ENCODE peak calls at places on chromosomes 12 and 14, in six cellular contexts. C, R, K, U, X and I are unnamed samples.

GRCh38 chr14:21711360-21711961 is 37.8 kb upstream of the OR4E1 start:
- DNase-seq in U (peak; percentile 44), C (no peak), R (peak; percentile 76), X (no peak), K (peak; percentile 57), I (peak; percentile 16)

GRCh38 chr14:105023791-105024480 is 3.1 kb upstream of the CDCA4 start:
- DNase-seq in X (no peak), R (peak; percentile 85), U (peak; percentile 77), C (no peak), K (peak; percentile 39), I (peak; percentile 74)

GRCh38 chr14:72443256-72443655 is 450.6 kb downstream of the DPF3 start:
- DNase-seq in K (no peak), C (no peak), X (no peak), U (no peak), R (peak; percentile 6), I (no peak)

GRCh38 chr12:11882301-11883019 is 188.3 kb upstream of the BCL2L14 start:
- DNase-seq in C (no peak), R (no peak), X (no peak), K (no peak), U (no peak), I (peak; percentile 83)

GRCh38 chr12:29207120-29207519 is 58.0 kb downstream of the FAR2 start:
- DNase-seq in X (no peak), C (no peak), U (no peak), K (peak; percentile 73), R (peak; percentile 81), I (no peak)

GRCh38 chr14:39488600-39488999 is 56.4 kb upstream of the FBXO33 start:
- DNase-seq in X (no peak), C (no peak), K (peak; percentile 9), U (no peak), R (no peak), I (no peak)

GRCh38 chr14:101813171-101813759 is 51.8 kb downstream of the PPP2R5C start:
- DNase-seq in R (no peak), K (no peak), U (no peak), X (peak; percentile 53), C (no peak), I (no peak)

GRCh38 chr12:123388948-123389559 is 5.1 kb downstream of the KMT5A start:
- DNase-seq in R (no peak), C (no peak), X (peak; percentile 37), U (no peak), K (no peak), I (no peak)

GRCh38 chr14:61368061-61368710 is 46.8 kb downstream of the PRKCH start:
- DNase-seq in U (peak; percentile 61), K (no peak), X (no peak), C (no peak), R (peak; percentile 53), I (no peak)

GRCh38 chr14:32980178-32980886 is 41.7 kb downstream of the NPAS3 start:
- DNase-seq in C (no peak), R (no peak), U (no peak), X (no peak), K (no peak), I (no peak)

GRCh38 chr12:62933871-62934798 is 815 bp downstream of the PPM1H start:
- DNase-seq in K (peak; percentile 23), C (no peak), R (no peak), U (no peak), X (peak; percentile 39), I (no peak)

GRCh38 chr12:22684526-22685118 is 59.7 kb downstream of the ETNK1 start:
- DNase-seq in C (no peak), R (peak; percentile 78), X (no peak), U (peak; percentile 56), K (peak; percentile 66), I (no peak)

GRCh38 chr14:75428230-75429104 is 645 bp downstream of the JDP2 start:
- DNase-seq in U (no peak), R (peak; percentile 22), K (peak; percentile 33), X (peak; percentile 57), C (no peak), I (no peak)

GRCh38 chr12:109618091-109618490 is 44.5 kb downstream of the MVK start:
- DNase-seq in U (no peak), R (no peak), C (no peak), X (no peak), K (no peak), I (no peak)

GRCh38 chr12:43893670-43894069 is 57.8 kb downstream of the TMEM117 start:
- DNase-seq in C (no peak), R (peak; percentile 41), X (peak; percentile 18), K (no peak), U (peak; percentile 82), I (no peak)

GRCh38 chr12:13880613-13881012 is 100.8 kb downstream of the GRIN2B start:
- DNase-seq in U (no peak), C (no peak), R (no peak), X (no peak), K (no peak), I (no peak)

GRCh38 chr12:15278816-15279658 is 43.3 kb upstream of the PTPRO start:
- DNase-seq in C (peak; percentile 82), R (peak; percentile 34), U (peak; percentile 95), K (peak; percentile 85), X (peak; percentile 85), I (no peak)

GRCh38 chr14:45679852-45680251 is 426.9 kb upstream of the MIS18BP1 start:
- DNase-seq in R (peak; percentile 87), X (no peak), C (no peak), K (peak; percentile 32), U (peak; percentile 90), I (peak; percentile 46)

GRCh38 chr12:5522358-5523335 is 90.7 kb downstream of the NTF3 start:
- DNase-seq in U (no peak), K (no peak), X (no peak), C (no peak), R (no peak), I (no peak)

GRCh38 chr14:64728106-64728505 is 23.9 kb downstream of the PLEKHG3 start:
- DNase-seq in C (no peak), U (no peak), R (no peak), X (no peak), K (no peak), I (no peak)

GRCh38 chr12:34595749-34596733 is 573.7 kb downstream of the ALG10 start:
- DNase-seq in X (no peak), C (peak; percentile 53), U (no peak), K (no peak), R (no peak), I (no peak)

GRCh38 chr12:123057505-123058265 is 77.2 kb downstream of the ARL6IP4 start:
- DNase-seq in C (no peak), U (no peak), X (no peak), K (no peak), R (no peak), I (no peak)

GRCh38 chr12:100987552-100988277 is 193.1 kb downstream of the ANO4 start:
- DNase-seq in K (peak; percentile 38), C (no peak), U (peak; percentile 39), X (peak; percentile 11), R (peak; percentile 42), I (peak; percentile 49)

GRCh38 chr14:22838631-22839041 is 2.3 kb downstream of the MMP14 start:
- DNase-seq in K (peak; percentile 73), X (no peak), R (peak; percentile 80), U (peak; percentile 44), C (peak; percentile 81), I (no peak)

GRCh38 chr14:21528381-21529348 is 2.5 kb upstream of the SALL2 start:
- DNase-seq in C (no peak), K (peak; percentile 71), X (no peak), U (no peak), R (peak; percentile 73), I (no peak)

GRCh38 chr12:43282106-43282505 is 269.9 kb downstream of the ADAMTS20 start:
- DNase-seq in X (no peak), U (peak; percentile 52), K (peak; percentile 74), C (no peak), R (peak; percentile 80), I (no peak)

GRCh38 chr14:77861201-77861600 is 61.3 kb downstream of the ADCK1 start:
- DNase-seq in C (no peak), K (no peak), U (no peak), X (no peak), R (no peak), I (no peak)
- TF ChIP-seq CTCF in C (no peak), K (no peak), U (no peak), X (no peak), R (no peak), I (no peak)

DNA sequence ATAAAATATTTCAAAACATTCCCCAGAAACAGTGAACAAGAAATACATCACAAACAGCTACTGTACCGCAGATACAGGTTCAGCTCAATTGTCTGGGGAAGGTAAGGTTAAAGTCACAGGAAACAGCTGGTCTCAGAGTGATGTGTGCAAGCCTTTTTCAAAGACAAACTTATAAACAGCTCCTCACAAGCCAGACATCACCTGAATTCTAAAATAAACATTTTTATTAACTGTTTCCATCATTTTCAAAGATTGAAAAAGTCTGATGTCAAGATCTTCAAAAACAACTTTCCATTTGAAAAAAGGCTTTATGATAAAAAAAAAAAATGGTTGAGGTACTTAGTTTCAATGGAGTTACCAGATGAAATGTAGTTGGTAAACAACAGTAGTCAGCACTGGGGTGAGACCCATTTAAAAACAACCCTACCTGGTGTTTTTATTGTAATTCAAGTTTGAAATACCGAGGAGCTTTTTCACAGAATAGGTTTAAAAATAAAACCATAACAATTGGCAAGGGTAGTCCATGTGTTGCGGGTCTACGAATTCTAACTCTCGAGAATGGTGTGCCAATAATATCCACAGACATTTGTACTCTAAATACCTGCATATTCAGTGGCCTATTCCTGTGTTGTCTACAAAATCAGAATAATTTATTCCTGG is 3.9 kb downstream of the BTG1 start:
- DNase-seq in C (no peak), U (no peak), K (no peak), R (no peak), X (no peak), I (no peak)
- H3K4me3 ChIP-seq in C (peak overlapping the region; percentile 83), U (peak overlapping the region; percentile 98), K (peak overlapping the region; percentile 98), R (peak overlapping the region; percentile 96), X (peak overlapping the region; percentile 86), I (peak overlapping the region; percentile 89)

GRCh38 chr12:26798669-26799068 is 34.3 kb downstream of the ITPR2 start:
- DNase-seq in C (no peak), R (no peak), X (no peak), U (no peak), K (no peak), I (no peak)

GRCh38 chr12:26799741-26800140 is 33.3 kb downstream of the ITPR2 start:
- DNase-seq in R (no peak), X (no peak), K (no peak), C (no peak), U (peak; percentile 29), I (no peak)

GRCh38 chr12:26798013-26798412 is 35.0 kb downstream of the ITPR2 start:
- DNase-seq in K (peak; percentile 45), R (peak; percentile 77), X (no peak), U (peak; percentile 20), C (no peak), I (no peak)

GRCh38 chr12:26800858-26801257 is 32.1 kb downstream of the ITPR2 start:
- DNase-seq in R (no peak), X (no peak), C (no peak), K (no peak), U (no peak), I (no peak)

DNA sequence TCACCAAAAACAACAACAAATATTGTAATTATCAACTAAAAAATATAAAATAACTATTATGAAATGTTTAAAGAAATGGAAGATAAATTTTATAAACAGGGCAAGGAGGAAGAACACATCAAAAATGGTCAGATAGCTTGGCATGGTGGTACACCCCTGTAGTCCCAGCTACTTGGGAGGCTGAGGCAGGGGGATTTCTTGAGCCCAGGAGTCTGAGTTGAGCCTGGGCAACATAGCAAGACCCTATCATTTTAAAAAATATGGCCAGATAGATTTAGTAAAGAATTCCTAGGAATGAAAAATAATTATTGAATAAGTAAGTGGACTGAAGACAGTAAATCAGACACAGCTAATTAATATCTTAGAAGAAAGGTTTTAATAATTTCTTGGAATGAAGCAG is 32.6 kb downstream of the ITPR2 start:
- DNase-seq in C (no peak), R (no peak), K (no peak), X (no peak), U (no peak), I (no peak)
- TF ChIP-seq CTCF in C (no peak), R (no peak), K (no peak), X (no peak), U (no peak), I (no peak)

GRCh38 chr12:47903151-47903611 is 1.6 kb downstream of the VDR start:
- DNase-seq in C (no peak), X (peak; percentile 34), R (peak; percentile 70), K (peak; percentile 70), U (peak; percentile 47), I (no peak)
- H3K4me3 ChIP-seq in C (peak overlapping the region; percentile 67), X (peak overlapping the region; percentile 73), R (peak overlapping the region; percentile 62), K (peak overlapping the region; percentile 82), U (peak overlapping the region; percentile 50), I (peak overlapping the region; percentile 68)